ENCODE peak calls at places on chromosomes 1 and 21, in nine cellular contexts. One of them, this sample, is unnamed.

GRCh38 chr1:47838562-47839459 is 158.4 kb downstream of the TRABD2B start:
- DNase-seq in CD8-positive, alpha-beta T cell: no peak
- DNase-seq in head of caudate nucleus: no peak
- DNase-seq in IMR-90: no peak
- DNase-seq in RCC 7860: no peak
- DNase-seq in A673: no peak
- DNase-seq in SW 1271: no peak
- DNase-seq in heart right ventricle: no peak
- DNase-seq in cardiac fibroblast: no peak
- DNase-seq in this sample: no peak

GRCh38 chr21:38267991-38268858 is 11.4 kb downstream of the KCNJ15 start:
- DNase-seq in CD8-positive, alpha-beta T cell: no peak
- DNase-seq in head of caudate nucleus: no peak
- DNase-seq in IMR-90: no peak
- DNase-seq in RCC 7860: no peak
- DNase-seq in A673: no peak
- DNase-seq in SW 1271: no peak
- DNase-seq in heart right ventricle: no peak
- DNase-seq in cardiac fibroblast: peak; percentile 40
- DNase-seq in this sample: no peak

GRCh38 chr1:177928194-177928593 is 41.7 kb downstream of the SEC16B start:
- DNase-seq in CD8-positive, alpha-beta T cell: no peak
- DNase-seq in head of caudate nucleus: no peak
- DNase-seq in IMR-90: peak; percentile 61
- DNase-seq in RCC 7860: no peak
- DNase-seq in A673: no peak
- DNase-seq in SW 1271: no peak
- DNase-seq in heart right ventricle: no peak
- DNase-seq in cardiac fibroblast: no peak
- DNase-seq in this sample: peak; percentile 65

GRCh38 chr21:36350282-36350910 is 30.4 kb downstream of the MORC3 start:
- DNase-seq in CD8-positive, alpha-beta T cell: no peak
- DNase-seq in head of caudate nucleus: no peak
- DNase-seq in IMR-90: peak; percentile 81
- DNase-seq in RCC 7860: no peak
- DNase-seq in A673: no peak
- DNase-seq in SW 1271: no peak
- DNase-seq in heart right ventricle: no peak
- DNase-seq in cardiac fibroblast: peak; percentile 47
- DNase-seq in this sample: peak; percentile 75

GRCh38 chr21:17463441-17463840 is 49.4 kb upstream of the CXADR start:
- DNase-seq in CD8-positive, alpha-beta T cell: no peak
- DNase-seq in head of caudate nucleus: no peak
- DNase-seq in IMR-90: peak; percentile 97
- DNase-seq in RCC 7860: peak; percentile 48
- DNase-seq in A673: no peak
- DNase-seq in SW 1271: no peak
- DNase-seq in heart right ventricle: no peak
- DNase-seq in cardiac fibroblast: peak; percentile 91
- DNase-seq in this sample: peak; percentile 80

GRCh38 chr21:43270800-43271261 is 102.0 kb downstream of the CRYAA start:
- DNase-seq in CD8-positive, alpha-beta T cell: no peak
- DNase-seq in head of caudate nucleus: no peak
- DNase-seq in IMR-90: no peak
- DNase-seq in RCC 7860: no peak
- DNase-seq in A673: no peak
- DNase-seq in SW 1271: no peak
- DNase-seq in heart right ventricle: no peak
- DNase-seq in cardiac fibroblast: no peak
- DNase-seq in this sample: no peak

GRCh38 chr1:43653339-43653738 is 3.4 kb downstream of the KDM4A start:
- DNase-seq in CD8-positive, alpha-beta T cell: no peak
- DNase-seq in head of caudate nucleus: peak; percentile 69
- DNase-seq in IMR-90: peak; percentile 37
- DNase-seq in RCC 7860: no peak
- DNase-seq in A673: peak; percentile 55
- DNase-seq in SW 1271: no peak
- DNase-seq in heart right ventricle: no peak
- DNase-seq in cardiac fibroblast: peak; percentile 57
- DNase-seq in this sample: peak; percentile 67

GRCh38 chr21:37673801-37674575 is 242.3 kb downstream of the KCNJ6 start:
- DNase-seq in CD8-positive, alpha-beta T cell: no peak
- DNase-seq in head of caudate nucleus: no peak
- DNase-seq in IMR-90: no peak
- DNase-seq in RCC 7860: no peak
- DNase-seq in A673: no peak
- DNase-seq in SW 1271: no peak
- DNase-seq in heart right ventricle: no peak
- DNase-seq in cardiac fibroblast: no peak
- DNase-seq in this sample: no peak

GRCh38 chr1:233629305-233629935 is 15.5 kb downstream of the KCNK1 start:
- DNase-seq in CD8-positive, alpha-beta T cell: no peak
- DNase-seq in head of caudate nucleus: no peak
- DNase-seq in IMR-90: no peak
- DNase-seq in RCC 7860: no peak
- DNase-seq in A673: no peak
- DNase-seq in SW 1271: no peak
- DNase-seq in heart right ventricle: no peak
- DNase-seq in cardiac fibroblast: no peak
- DNase-seq in this sample: no peak

GRCh38 chr1:226943156-226943555 is 3.1 kb downstream of the COQ8A start:
- DNase-seq in CD8-positive, alpha-beta T cell: no peak
- DNase-seq in head of caudate nucleus: no peak
- DNase-seq in IMR-90: peak; percentile 12
- DNase-seq in RCC 7860: no peak
- DNase-seq in A673: no peak
- DNase-seq in SW 1271: no peak
- DNase-seq in heart right ventricle: no peak
- DNase-seq in cardiac fibroblast: no peak
- DNase-seq in this sample: no peak